ENCODE peak calls at places on chromosomes 2 and 18, in four cellular contexts. Y is uterus, H is HepG2, L is lower lobe of right lung. T is an unnamed sample. For H3K27me3, the result is how much of the 10 kb centered on the place peaks cover.

GRCh38 chr2:155442755-155443372 is 744.4 kb downstream of the KCNJ3 start:
- DNase-seq in Y (no peak), H (no peak), L (no peak), T (no peak)

GRCh38 chr2:157244691-157245090 is 12.8 kb upstream of the GALNT5 start:
- DNase-seq in H (no peak), L (no peak), Y (no peak), T (no peak)

GRCh38 chr18:48320639-48320945 is 88.6 kb downstream of the ZBTB7C start:
- DNase-seq in H (no peak), Y (no peak), L (no peak), T (peak)

GRCh38 chr2:39743170-39743851 is 35.7 kb downstream of the THUMPD2 start:
- DNase-seq in H (no peak), Y (no peak), L (no peak), T (no peak)

GRCh38 chr2:234324151-234324550 is 172.7 kb downstream of the ARL4C start:
- DNase-seq in Y (no peak), H (no peak), L (no peak), T (no peak)

GRCh38 chr18:37538526-37539205 is 26.9 kb downstream of the CELF4 start:
- DNase-seq in Y (no peak), L (no peak), H (no peak), T (no peak)

GRCh38 chr18:46250084-46250811 is 146.1 kb downstream of the HAUS1 start:
- DNase-seq in L (no peak), H (no peak), Y (no peak), T (no peak)

GRCh38 chr2:229032596-229033234 is 238.4 kb downstream of the PID1 start:
- DNase-seq in Y (no peak), L (no peak), H (no peak), T (no peak)

GRCh38 chr2:237980751-237981150 is 13.9 kb downstream of the UBE2F start:
- DNase-seq in Y (no peak), L (no peak), H (no peak), T (no peak)

GRCh38 chr18:62183578-62184195 is 3.2 kb downstream of the PIGN start:
- DNase-seq in L (no peak), Y (no peak), H (peak), T (no peak)

GRCh38 chr2:46117379-46117778 is 179.8 kb upstream of the EPAS1 start:
- DNase-seq in Y (no peak), L (no peak), H (no peak), T (no peak)

GRCh38 chr2:227623225-227623624 is 5.9 kb downstream of the SCYGR4 start:
- DNase-seq in Y (no peak), H (no peak), L (no peak), T (no peak)

GRCh38 chr2:207408086-207408794 is 121.5 kb upstream of the CREB1 start:
- DNase-seq in L (no peak), H (peak), Y (no peak), T (no peak)

GRCh38 chr18:54806526-54806925 is 21.8 kb upstream of the RAB27B start:
- DNase-seq in H (no peak), Y (no peak), L (no peak), T (no peak)

GRCh38 chr2:71788186-71788525 is 334.8 kb downstream of the DYSF start:
- DNase-seq in Y (no peak), L (no peak), H (no peak), T (no peak)

GRCh38 chr18:41695441-41695840 is 259.6 kb upstream of the PIK3C3 start:
- DNase-seq in H (no peak), L (no peak), Y (no peak), T (no peak)

GRCh38 chr18:9273221-9273620 is 61.4 kb upstream of the TWSG1 start:
- DNase-seq in H (no peak), L (no peak), Y (no peak), T (no peak)

GRCh38 chr2:178280261-178280852 is 86.0 kb downstream of the OSBPL6 start:
- DNase-seq in H (peak), Y (no peak), L (no peak), T (no peak)

GRCh38 chr2:15241208-15241607 is 319.9 kb downstream of the NBAS start:
- DNase-seq in L (no peak), H (peak), Y (no peak), T (no peak)

GRCh38 chr2:108395155-108395554 is 17.4 kb downstream of the SULT1C4 start:
- DNase-seq in L (no peak), H (no peak), Y (no peak), T (no peak)

GRCh38 chr2:58540680-58541079 is 299.6 kb upstream of the FANCL start:
- DNase-seq in H (no peak), L (no peak), Y (no peak), T (no peak)

GRCh38 chr2:108448678-108449409 is at the start of gene GCC2:
- DNase-seq in H (peak), Y (peak), L (peak), T (peak)

GRCh38 chr2:145374165-145374564 is 854.2 kb upstream of the ZEB2 start:
- DNase-seq in Y (no peak), H (no peak), L (no peak), T (no peak)

GRCh38 chr2:6487805-6488204 is 377.9 kb downstream of the CMPK2 start:
- DNase-seq in L (no peak), Y (no peak), H (no peak), T (no peak)

GRCh38 chr2:196454492-196454891 is 185.0 kb upstream of the CCDC150 start:
- DNase-seq in Y (no peak), L (no peak), H (no peak), T (no peak)

GRCh38 chr2:10774394-10774793 is 38.2 kb downstream of the PDIA6 start:
- DNase-seq in H (no peak), Y (no peak), L (no peak), T (no peak)

GRCh38 chr2:181198188-181198864 is 217.9 kb downstream of the UBE2E3 start:
- DNase-seq in L (no peak), Y (no peak), H (no peak), T (no peak)

GRCh38 chr2:204491528-204491927 is 53.7 kb upstream of the PARD3B start:
- DNase-seq in H (no peak), L (no peak), Y (no peak), T (no peak)

GRCh38 chr2:46621499-46621898 is 142.1 kb downstream of the TMEM247 start:
- DNase-seq in H (no peak), L (no peak), Y (no peak), T (no peak)

GRCh38 chr2:172985139-172985874 is 90.3 kb upstream of the MAP3K20 start:
- DNase-seq in L (peak), Y (no peak), H (no peak), T (peak)

GRCh38 chr2:3613524-3613905 is 18.6 kb downstream of the COLEC11 start:
- DNase-seq in H (no peak), Y (peak), L (no peak), T (no peak)

GRCh38 chr2:181586569-181587076 is 70.3 kb downstream of the CERKL start:
- DNase-seq in Y (no peak), H (no peak), L (no peak), T (no peak)

GRCh38 chr18:23387265-23387664 is 65.8 kb upstream of the RIOK3 start:
- DNase-seq in Y (no peak), H (no peak), L (no peak), T (no peak)

GRCh38 chr2:159134979-159135378 is 151.5 kb downstream of the WDSUB1 start:
- DNase-seq in H (no peak), L (no peak), Y (no peak), T (no peak)

GRCh38 chr18:72128649-72129048 is 415.5 kb downstream of the CBLN2 start:
- DNase-seq in L (no peak), H (no peak), Y (no peak), T (no peak)

GRCh38 chr2:77521931-77522470 is at the start of gene LRRTM4:
- DNase-seq in Y (no peak), H (no peak), L (no peak), T (no peak)

GRCh38 chr2:233051241-233052149 is 8.6 kb upstream of the INPP5D start:
- DNase-seq in H (no peak), L (peak), Y (peak), T (no peak)

GRCh38 chr2:144921131-144921530 is 401.2 kb upstream of the ZEB2 start:
- DNase-seq in H (no peak), L (no peak), Y (no peak), T (no peak)

GRCh38 chr2:30310955-30311354 is 79.6 kb downstream of the LBH start:
- DNase-seq in H (no peak), L (no peak), Y (no peak), T (no peak)

GRCh38 chr2:23379220-23379695 is 5.7 kb upstream of the KLHL29 start:
- DNase-seq in L (no peak), H (no peak), Y (no peak), T (no peak)

GRCh38 chr2:23381084-23381483 is 3.9 kb upstream of the KLHL29 start:
- DNase-seq in Y (no peak), L (peak), H (peak), T (peak)

GRCh38 chr2:23380562-23381065 is 4.4 kb upstream of the KLHL29 start:
- DNase-seq in H (no peak), Y (no peak), L (no peak), T (peak)

GRCh38 chr2:23383087-23383486 is 1.9 kb upstream of the KLHL29 start:
- DNase-seq in H (no peak), L (no peak), Y (no peak), T (no peak)

GRCh38 chr2:23381498-23381897 is 3.5 kb upstream of the KLHL29 start:
- DNase-seq in L (no peak), Y (no peak), H (no peak), T (no peak)
- H3K27me3 ChIP-seq in L (under half), Y (under half), H (under half), T (under half)

GRCh38 chr2:1863861-1864260 is 119.5 kb upstream of the PXDN start:
- DNase-seq in Y (no peak), L (no peak), H (no peak), T (no peak)

GRCh38 chr2:1864981-1865421 is 120.7 kb upstream of the PXDN start:
- DNase-seq in H (no peak), Y (no peak), L (no peak), T (no peak)

GRCh38 chr2:1862881-1863280 is 118.6 kb upstream of the PXDN start:
- DNase-seq in Y (no peak), H (no peak), L (no peak), T (no peak)

GRCh38 chr2:1864301-1864980 is 120.1 kb upstream of the PXDN start:
- DNase-seq in H (no peak), Y (no peak), L (no peak), T (no peak)

GRCh38 chr2:1863386-1863785 is 119.1 kb upstream of the PXDN start:
- DNase-seq in L (no peak), Y (no peak), H (no peak), T (no peak)
- H3K27me3 ChIP-seq in L (under half), Y (under half), H (under half), T (under half)

GRCh38 chr2:27738349-27739057 is 33.0 kb upstream of the MRPL33 start:
- DNase-seq in L (no peak), H (peak), Y (no peak), T (no peak)
- H3K27me3 ChIP-seq in L (under half), H (under half), Y (under half), T (under half)

DNA sequence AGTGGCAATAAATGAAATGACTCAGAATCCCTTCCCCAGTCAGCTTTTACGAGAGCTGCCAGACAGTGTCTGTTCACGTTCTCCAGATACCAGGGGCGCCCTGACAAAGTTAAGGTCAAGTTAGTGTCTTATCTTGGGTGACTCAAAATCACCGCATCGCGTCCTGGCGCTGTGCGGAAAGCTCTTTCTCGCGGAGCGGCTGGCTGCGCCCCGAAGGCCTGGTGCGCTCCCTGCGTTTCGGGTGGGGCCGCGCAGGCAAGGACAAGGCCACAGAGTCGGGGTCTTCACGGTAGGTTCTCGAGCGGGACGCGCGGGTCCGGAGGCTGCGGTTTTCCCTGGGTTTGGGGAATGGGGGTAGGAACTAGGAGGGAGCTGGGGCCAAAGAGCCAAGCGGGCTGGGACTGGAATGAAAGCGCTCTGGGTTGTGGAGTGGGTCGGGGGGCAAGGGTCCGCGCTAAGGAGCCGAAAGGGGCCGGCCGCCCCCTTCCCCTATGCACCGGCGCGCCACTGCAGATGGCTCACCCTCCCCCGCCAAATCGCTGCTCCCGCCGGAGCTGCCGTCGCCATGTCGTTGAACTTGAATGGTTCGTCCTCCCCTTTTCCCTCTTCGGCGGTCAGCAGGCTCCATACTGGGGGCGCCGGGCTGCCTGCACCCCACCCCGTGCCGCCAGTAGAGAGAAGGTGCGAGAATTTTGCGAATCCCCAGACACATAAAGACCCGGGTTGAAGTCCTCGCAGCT is 2.6 kb upstream of the HOXD11 start:
- DNase-seq in L (no peak), H (no peak), Y (peak), T (no peak)
- H3K27me3 ChIP-seq in L (half or more), H (under half), Y (under half), T (half or more)

GRCh38 chr2:240956935-240957655 is 41.3 kb upstream of the SNED1 start:
- DNase-seq in Y (no peak), L (no peak), H (no peak), T (no peak)
- H3K27me3 ChIP-seq in Y (under half), L (under half), H (under half), T (under half)

GRCh38 chr2:127675335-127676261 is at the start of gene LIMS2:
- DNase-seq in H (no peak), L (peak), Y (peak), T (peak)
- H3K27me3 ChIP-seq in H (under half), L (under half), Y (under half), T (under half)

GRCh38 chr2:119149611-119150010 is 8.9 kb downstream of the C1QL2 start:
- DNase-seq in L (no peak), H (no peak), Y (no peak), T (no peak)

GRCh38 chr2:119144806-119145205 is 13.7 kb downstream of the C1QL2 start:
- DNase-seq in L (no peak), Y (no peak), H (no peak), T (no peak)

GRCh38 chr2:119142822-119143221 is 15.7 kb downstream of the C1QL2 start:
- DNase-seq in L (no peak), Y (no peak), H (peak), T (no peak)

GRCh38 chr2:119148082-119148715 is 10.4 kb downstream of the C1QL2 start:
- DNase-seq in L (no peak), H (no peak), Y (no peak), T (no peak)
- H3K27me3 ChIP-seq in L (under half), H (under half), Y (under half), T (under half)